ENCODE peak calls at places on chromosome 2, in four cellular contexts. P is pancreas, I is neural progenitor cell, T is HepG2. R is an unnamed sample.

GRCh38 chr2:232292395-232293154 is 86.0 kb upstream of the ALPP start:
- DNase-seq in P (peak; percentile 23), I (peak; percentile 81), T (peak; percentile 58), R (peak; percentile 88)

GRCh38 chr2:189412330-189412953 is 28.8 kb upstream of the WDR75 start:
- DNase-seq in T (peak; percentile 39), I (peak; percentile 29), P (no peak), R (peak; percentile 47)

GRCh38 chr2:121076885-121077549 is 208.0 kb downstream of the TFCP2L1 start:
- DNase-seq in I (peak; percentile 88), P (peak; percentile 46), T (peak; percentile 52), R (peak; percentile 95)

GRCh38 chr2:111694690-111695089 is 189.3 kb downstream of the ANAPC1 start:
- DNase-seq in P (peak; percentile 46), T (no peak), I (no peak), R (no peak)

GRCh38 chr2:29166237-29166630 is 51.0 kb downstream of the CLIP4 start:
- DNase-seq in I (no peak), T (no peak), P (no peak), R (no peak)

GRCh38 chr2:240200230-240201051 is 60.0 kb upstream of the OTOS start:
- DNase-seq in I (peak; percentile 46), T (no peak), P (no peak), R (no peak)

GRCh38 chr2:143513081-143513480 is 383.9 kb downstream of the ARHGAP15 start:
- DNase-seq in P (no peak), I (peak; percentile 67), T (peak; percentile 16), R (peak; percentile 76)

GRCh38 chr2:56053679-56054078 is 130.1 kb upstream of the EFEMP1 start:
- DNase-seq in I (peak; percentile 71), T (no peak), P (no peak), R (no peak)

GRCh38 chr2:235955664-235956063 is 212.5 kb downstream of the GBX2 start:
- DNase-seq in I (no peak), T (no peak), P (no peak), R (no peak)

GRCh38 chr2:437772-438393 is 150.0 kb upstream of the ALKAL2 start:
- DNase-seq in P (peak; percentile 45), T (no peak), I (no peak), R (peak; percentile 28)

GRCh38 chr2:14743883-14744282 is 111.4 kb downstream of the LRATD1 start:
- DNase-seq in T (no peak), I (no peak), P (no peak), R (no peak)

GRCh38 chr2:49490710-49491109 is 336.4 kb upstream of the FSHR start:
- DNase-seq in T (peak; percentile 29), P (peak; percentile 36), I (peak; percentile 71), R (peak; percentile 91)

GRCh38 chr2:77404189-77404588 is 118.0 kb downstream of the LRRTM4 start:
- DNase-seq in T (no peak), I (no peak), P (no peak), R (no peak)

GRCh38 chr2:237118025-237118424 is 32.3 kb downstream of the COPS8 start:
- DNase-seq in P (no peak), I (no peak), T (no peak), R (no peak)

GRCh38 chr2:23626701-23627181 is 241.8 kb downstream of the KLHL29 start:
- DNase-seq in T (no peak), I (no peak), P (no peak), R (no peak)

GRCh38 chr2:152594792-152595191 is 122.5 kb downstream of the PRPF40A start:
- DNase-seq in I (no peak), T (no peak), P (no peak), R (no peak)

GRCh38 chr2:202780514-202781021 is 91.0 kb downstream of the ICA1L start:
- DNase-seq in P (no peak), T (no peak), I (no peak), R (no peak)

GRCh38 chr2:33644215-33644614 is 45.1 kb upstream of the FAM98A start:
- DNase-seq in I (no peak), P (no peak), T (no peak), R (no peak)

GRCh38 chr2:208620487-208620978 is 213.9 kb downstream of the PTH2R start:
- DNase-seq in P (no peak), T (no peak), I (no peak), R (no peak)

GRCh38 chr2:119283873-119284331 is 60.3 kb downstream of the STEAP3 start:
- DNase-seq in P (peak; percentile 55), I (no peak), T (no peak), R (no peak)

GRCh38 chr2:235537186-235537585 is 43.3 kb downstream of the AGAP1 start:
- DNase-seq in P (no peak), T (no peak), I (no peak), R (no peak)

GRCh38 chr2:124323321-124323720 is 298.2 kb downstream of the CNTNAP5 start:
- DNase-seq in P (no peak), T (no peak), I (no peak), R (no peak)

GRCh38 chr2:215105607-215106354 is 32.6 kb downstream of the ABCA12 start:
- DNase-seq in I (no peak), P (no peak), T (no peak), R (no peak)

GRCh38 chr2:240216197-240216596 is 75.7 kb upstream of the OTOS start:
- DNase-seq in I (no peak), T (no peak), P (no peak), R (no peak)

GRCh38 chr2:167783266-167784070 is 463.9 kb downstream of the STK39 start:
- DNase-seq in P (no peak), I (peak; percentile 9), T (no peak), R (peak; percentile 25)

GRCh38 chr2:100742884-100743283 is 77.1 kb upstream of the NPAS2 start:
- DNase-seq in T (peak; percentile 27), I (no peak), P (no peak), R (no peak)

GRCh38 chr2:120914839-120915521 is 179.3 kb downstream of the GLI2 start:
- DNase-seq in P (peak; percentile 40), T (peak; percentile 61), I (no peak), R (no peak)

GRCh38 chr2:236237468-236238190 is 26.6 kb downstream of the ASB18 start:
- DNase-seq in T (no peak), I (peak; percentile 54), P (no peak), R (peak; percentile 83)

GRCh38 chr2:231127480-231127879 is 2.6 kb upstream of the HTR2B start:
- DNase-seq in P (no peak), T (no peak), I (no peak), R (no peak)

GRCh38 chr2:714005-714741 is 37.0 kb upstream of the TMEM18 start:
- DNase-seq in P (peak; percentile 67), T (peak; percentile 49), I (peak; percentile 82), R (peak; percentile 83)

DNA sequence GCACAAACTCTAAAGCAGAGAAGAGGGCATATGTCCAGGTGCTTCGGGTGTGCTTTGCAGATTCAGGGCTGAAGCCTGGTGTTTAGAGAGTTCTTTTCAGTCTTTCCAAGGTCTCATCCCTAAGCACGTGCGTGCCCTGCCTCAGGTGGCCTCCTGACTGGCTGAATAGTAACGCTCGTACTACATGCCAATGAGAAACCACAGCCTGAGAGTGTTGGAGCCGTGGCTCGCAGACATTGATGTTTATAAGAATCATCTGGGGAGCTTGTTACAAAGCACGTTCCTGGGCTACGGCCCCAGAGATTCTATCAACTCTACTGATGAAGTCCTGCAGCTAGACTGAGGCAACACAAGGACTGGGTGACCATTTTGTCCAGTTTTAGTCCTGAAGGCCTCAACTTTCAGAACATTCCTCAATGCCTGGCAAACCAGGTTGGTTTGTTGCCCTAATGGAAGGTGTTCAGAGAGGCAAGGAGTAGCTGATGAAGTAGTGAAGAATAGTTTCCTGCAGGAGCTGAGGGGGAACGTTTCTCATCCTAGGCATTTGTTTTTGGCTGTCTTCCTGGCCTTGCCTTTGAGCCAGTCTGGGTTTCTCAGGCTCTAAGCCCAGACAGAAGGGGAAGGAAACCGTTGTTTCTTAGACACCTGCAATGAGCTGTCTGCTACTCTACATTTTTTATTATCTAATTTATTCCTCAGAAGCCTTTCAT is 31.5 kb upstream of the HAAO start:
- DNase-seq in I (no peak), T (no peak), P (no peak), R (no peak)
- TF ChIP-seq CTCF in I (no peak), T (no peak), P (no peak), R (no peak)

DNA sequence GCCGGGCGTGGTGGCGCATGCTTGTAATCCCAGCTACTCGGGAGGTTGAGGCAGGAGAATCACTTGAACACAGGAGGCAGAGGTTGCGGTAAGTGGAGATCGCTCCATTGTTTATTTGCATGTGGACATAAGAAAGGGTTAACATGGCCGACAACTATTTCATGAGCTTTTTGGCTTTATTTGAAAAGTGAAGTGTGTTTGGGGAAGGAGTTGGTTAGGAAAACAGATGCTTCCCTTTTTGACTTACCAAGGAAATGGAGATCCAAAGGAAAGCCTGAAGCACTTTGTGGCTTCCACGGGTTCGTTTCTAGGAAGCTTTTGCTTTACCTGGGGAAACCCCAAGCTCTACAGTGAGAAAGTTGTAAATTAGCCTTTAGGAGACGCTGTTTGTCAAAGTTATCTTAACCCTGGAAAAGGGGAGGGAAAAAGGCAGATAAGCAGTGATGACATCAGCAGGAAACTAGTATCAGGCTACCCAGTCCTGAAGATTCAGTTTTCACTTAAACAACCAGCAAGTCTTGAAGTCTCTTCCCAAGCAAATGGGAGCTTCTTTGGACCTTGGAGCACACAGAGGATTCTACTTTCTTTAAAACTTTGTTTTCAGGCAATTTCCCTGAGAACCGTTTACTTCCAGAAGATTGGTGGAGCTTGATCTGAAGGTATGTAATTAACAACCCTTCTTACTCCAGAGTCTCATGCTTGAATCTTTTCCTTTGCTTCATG is at the start of gene CASP10:
- DNase-seq in P (peak; percentile 39), I (peak; percentile 20), T (peak; percentile 94), R (peak; percentile 87)
- H3K27me3 ChIP-seq in P (no peaks in the 10 kb centered on the region), I (no peaks in the 10 kb centered on the region), T (no peaks in the 10 kb centered on the region), R (no peaks in the 10 kb centered on the region)

DNA sequence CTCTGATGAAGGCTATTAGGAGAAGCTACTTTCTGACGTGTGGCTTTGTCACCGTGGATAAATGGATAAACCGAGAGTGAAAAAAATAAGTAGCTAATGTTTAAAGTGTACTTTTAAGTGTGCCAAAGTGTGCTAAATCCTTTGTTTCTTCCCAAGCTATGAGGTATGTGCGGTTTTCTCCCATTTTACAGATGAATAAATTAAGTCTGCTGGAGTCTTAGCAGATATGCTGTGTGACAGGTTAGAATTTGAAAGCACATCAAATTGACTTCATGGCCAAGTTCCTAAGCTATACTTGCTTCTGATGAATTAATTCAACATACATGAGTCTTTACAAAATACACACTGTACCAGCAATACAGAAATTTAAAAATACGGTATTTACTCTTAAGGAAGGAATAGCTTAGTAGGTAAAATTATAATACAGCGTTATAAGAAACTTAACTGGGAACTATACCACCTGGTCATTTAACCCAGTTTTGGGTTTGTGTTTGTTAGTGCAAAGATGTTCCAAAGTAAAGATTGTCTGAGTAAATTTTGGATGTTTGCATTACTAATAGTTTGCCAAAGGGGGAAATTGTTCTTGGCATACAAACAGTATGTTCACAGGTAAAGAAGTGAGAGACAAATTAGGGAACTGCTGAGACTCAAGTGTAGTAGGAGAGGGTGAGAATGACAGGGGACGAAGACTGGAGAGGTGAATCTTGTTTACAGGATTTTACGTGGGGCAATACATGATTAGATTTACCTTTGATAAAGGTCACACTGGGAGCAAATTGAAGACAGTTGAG is 1.4 kb downstream of the AGPS start:
- DNase-seq in I (no peak), T (peak; percentile 25), P (no peak), R (no peak)
- H3K4me3 ChIP-seq in I (peak overlapping the region; percentile 67), T (peak overlapping the region; percentile 92), P (peak overlapping the region; percentile 89), R (peak overlapping the region; percentile 90)

DNA sequence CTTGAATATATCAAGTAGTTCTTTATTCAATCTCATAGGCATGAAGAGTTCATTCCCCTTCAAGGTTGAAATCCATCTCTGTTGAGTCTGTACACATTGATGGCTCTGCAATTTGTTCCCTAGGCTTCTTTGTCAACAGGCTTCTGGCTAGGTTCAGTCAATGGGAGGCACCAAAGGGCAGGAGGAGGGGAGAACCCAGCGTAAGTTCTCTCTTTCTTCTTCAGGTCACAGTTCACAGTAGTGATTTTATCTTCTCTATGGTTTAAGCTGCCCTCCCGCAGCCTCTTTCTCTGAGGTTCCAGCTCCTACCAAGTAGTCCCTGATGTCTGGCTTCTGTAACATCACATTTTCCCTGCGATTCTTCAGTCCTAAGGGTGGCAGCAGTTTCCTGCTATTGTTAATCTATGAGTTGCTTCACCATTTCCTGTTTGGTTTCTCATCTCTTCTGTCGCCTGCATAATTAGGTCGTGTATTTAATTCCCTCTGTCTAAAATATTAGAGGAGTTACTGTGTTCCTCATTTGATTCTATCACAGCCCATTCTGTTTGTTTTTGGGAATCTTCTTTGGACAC is 107.4 kb downstream of the CPO start:
- DNase-seq in T (no peak), I (no peak), P (no peak), R (no peak)
- TF ChIP-seq CTCF in T (peak; percentile 31), I (no peak), P (no peak), R (peak; percentile 12)